ENCODE peak calls at places on chromosomes 11 and 22, in seven cellular contexts. W, X, K, S, G, A and V are unnamed samples.
A peak's percentile ranks its signal among the peaks of the same experiment; 100 is the strongest.

GRCh38 chr11:123407124-123407995 is 22.7 kb upstream of the GRAMD1B start:
- DNase-seq in S (no peak), X (peak; percentile 79), G (peak; percentile 74), K (peak; percentile 82), W (peak; percentile 49), A (no peak), V (peak; percentile 66)

GRCh38 chr11:115168229-115168671 is 336.0 kb downstream of the CADM1 start:
- DNase-seq in G (no peak), A (no peak), W (no peak), K (no peak), X (no peak), S (peak; percentile 29), V (no peak)

GRCh38 chr11:8942518-8943066 is at the start of gene ASCL3:
- DNase-seq in X (no peak), G (no peak), K (no peak), S (no peak), W (no peak), A (no peak), V (no peak)

GRCh38 chr11:65078151-65078550 is 5.7 kb downstream of the CDCA5 start:
- DNase-seq in S (no peak), A (no peak), W (peak; percentile 44), K (peak; percentile 52), G (peak; percentile 63), X (peak; percentile 81), V (peak; percentile 65)

GRCh38 chr22:19497245-19497644 is 17.5 kb downstream of the CDC45 start:
- DNase-seq in X (no peak), G (no peak), W (no peak), S (peak; percentile 46), A (no peak), K (no peak), V (no peak)

GRCh38 chr22:41178425-41178975 is 26.6 kb upstream of the L3MBTL2 start:
- DNase-seq in K (no peak), S (no peak), W (no peak), A (no peak), G (no peak), X (peak; percentile 12), V (no peak)

GRCh38 chr11:72439455-72439854 is 5.1 kb upstream of the CLPB start:
- DNase-seq in G (no peak), K (no peak), X (no peak), W (no peak), A (no peak), S (peak; percentile 46), V (no peak)

GRCh38 chr11:117871784-117872183 is 4.7 kb downstream of the FXYD6 start:
- DNase-seq in G (no peak), A (no peak), K (no peak), X (no peak), S (no peak), W (no peak), V (no peak)

GRCh38 chr22:29762263-29762662 is 4.5 kb downstream of the ZMAT5 start:
- DNase-seq in G (no peak), X (no peak), W (peak; percentile 90), K (no peak), A (no peak), S (no peak), V (no peak)

GRCh38 chr11:107704432-107704831 is 7.4 kb downstream of the SLN start:
- DNase-seq in G (no peak), X (no peak), A (no peak), K (no peak), S (no peak), W (no peak), V (no peak)

GRCh38 chr11:29490951-29491350 is 525.9 kb downstream of the KCNA4 start:
- DNase-seq in K (no peak), A (no peak), W (no peak), X (no peak), S (no peak), G (no peak), V (no peak)

GRCh38 chr22:46122511-46122971 is 27.8 kb upstream of the PPARA start:
- DNase-seq in X (peak; percentile 75), W (peak; percentile 39), A (peak; percentile 90), G (peak; percentile 65), S (no peak), K (peak; percentile 70), V (peak; percentile 84)